ENCODE peak calls at places on chromosome 12, in four cellular contexts. One of them, this sample, is unnamed.

GRCh38 chr12:27048822-27049752 is 26.7 kb downstream of the MED21 start:
- DNase-seq in astrocyte of the cerebellum: peak
- DNase-seq in fibroblast of the aortic adventitia: peak
- DNase-seq in activated CD8-positive, alpha-beta T cell treated with anti-CD3 and anti-CD28 coated beads, Interleukin-2, amount 10 ng/mL, durations not matched to agents 7 days and 5 days: no peak
- DNase-seq in this sample: no peak

GRCh38 chr12:56374726-56375597 is 12.3 kb upstream of the APOF start:
- DNase-seq in astrocyte of the cerebellum: no peak
- DNase-seq in fibroblast of the aortic adventitia: no peak
- DNase-seq in activated CD8-positive, alpha-beta T cell treated with anti-CD3 and anti-CD28 coated beads, Interleukin-2, amount 10 ng/mL, durations not matched to agents 7 days and 5 days: no peak
- DNase-seq in this sample: no peak

GRCh38 chr12:47743311-47743860 is 15.3 kb downstream of the RAPGEF3 start:
- DNase-seq in astrocyte of the cerebellum: no peak
- DNase-seq in fibroblast of the aortic adventitia: no peak
- DNase-seq in activated CD8-positive, alpha-beta T cell treated with anti-CD3 and anti-CD28 coated beads, Interleukin-2, amount 10 ng/mL, durations not matched to agents 7 days and 5 days: no peak
- DNase-seq in this sample: no peak

GRCh38 chr12:112374166-112374740 is 8.0 kb downstream of the HECTD4 start:
- DNase-seq in astrocyte of the cerebellum: no peak
- DNase-seq in fibroblast of the aortic adventitia: no peak
- DNase-seq in activated CD8-positive, alpha-beta T cell treated with anti-CD3 and anti-CD28 coated beads, Interleukin-2, amount 10 ng/mL, durations not matched to agents 7 days and 5 days: no peak
- DNase-seq in this sample: no peak

GRCh38 chr12:2259368-2259767 is 206.6 kb downstream of the CACNA1C start:
- DNase-seq in astrocyte of the cerebellum: no peak
- DNase-seq in fibroblast of the aortic adventitia: no peak
- DNase-seq in activated CD8-positive, alpha-beta T cell treated with anti-CD3 and anti-CD28 coated beads, Interleukin-2, amount 10 ng/mL, durations not matched to agents 7 days and 5 days: no peak
- DNase-seq in this sample: no peak

GRCh38 chr12:131832393-131833231 is 4.4 kb downstream of the MMP17 start:
- DNase-seq in astrocyte of the cerebellum: no peak
- DNase-seq in fibroblast of the aortic adventitia: peak
- DNase-seq in activated CD8-positive, alpha-beta T cell treated with anti-CD3 and anti-CD28 coated beads, Interleukin-2, amount 10 ng/mL, durations not matched to agents 7 days and 5 days: no peak
- DNase-seq in this sample: no peak

GRCh38 chr12:105256921-105257320 is 20.9 kb upstream of the APPL2 start:
- DNase-seq in astrocyte of the cerebellum: peak
- DNase-seq in fibroblast of the aortic adventitia: peak
- DNase-seq in activated CD8-positive, alpha-beta T cell treated with anti-CD3 and anti-CD28 coated beads, Interleukin-2, amount 10 ng/mL, durations not matched to agents 7 days and 5 days: no peak
- DNase-seq in this sample: no peak

GRCh38 chr12:46133751-46134150 is 135.1 kb downstream of the SLC38A1 start:
- DNase-seq in astrocyte of the cerebellum: no peak
- DNase-seq in fibroblast of the aortic adventitia: peak
- DNase-seq in activated CD8-positive, alpha-beta T cell treated with anti-CD3 and anti-CD28 coated beads, Interleukin-2, amount 10 ng/mL, durations not matched to agents 7 days and 5 days: no peak
- DNase-seq in this sample: no peak

GRCh38 chr12:44589697-44590096 is 286.4 kb downstream of the NELL2 start:
- DNase-seq in astrocyte of the cerebellum: no peak
- DNase-seq in fibroblast of the aortic adventitia: no peak
- DNase-seq in activated CD8-positive, alpha-beta T cell treated with anti-CD3 and anti-CD28 coated beads, Interleukin-2, amount 10 ng/mL, durations not matched to agents 7 days and 5 days: no peak
- DNase-seq in this sample: no peak

GRCh38 chr12:98228619-98229538 is 286.5 kb upstream of the TMPO start:
- DNase-seq in astrocyte of the cerebellum: no peak
- DNase-seq in fibroblast of the aortic adventitia: no peak
- DNase-seq in activated CD8-positive, alpha-beta T cell treated with anti-CD3 and anti-CD28 coated beads, Interleukin-2, amount 10 ng/mL, durations not matched to agents 7 days and 5 days: no peak
- DNase-seq in this sample: no peak

GRCh38 chr12:124661382-124661781 is 94.0 kb upstream of the NCOR2 start:
- DNase-seq in astrocyte of the cerebellum: no peak
- DNase-seq in fibroblast of the aortic adventitia: no peak
- DNase-seq in activated CD8-positive, alpha-beta T cell treated with anti-CD3 and anti-CD28 coated beads, Interleukin-2, amount 10 ng/mL, durations not matched to agents 7 days and 5 days: no peak
- DNase-seq in this sample: no peak

GRCh38 chr12:49389092-49389703 is 21.9 kb downstream of the SPATS2 start:
- DNase-seq in astrocyte of the cerebellum: no peak
- DNase-seq in fibroblast of the aortic adventitia: no peak
- DNase-seq in activated CD8-positive, alpha-beta T cell treated with anti-CD3 and anti-CD28 coated beads, Interleukin-2, amount 10 ng/mL, durations not matched to agents 7 days and 5 days: peak
- DNase-seq in this sample: no peak

GRCh38 chr12:18837025-18837424 is 99.1 kb downstream of the CAPZA3 start:
- DNase-seq in astrocyte of the cerebellum: no peak
- DNase-seq in fibroblast of the aortic adventitia: peak
- DNase-seq in activated CD8-positive, alpha-beta T cell treated with anti-CD3 and anti-CD28 coated beads, Interleukin-2, amount 10 ng/mL, durations not matched to agents 7 days and 5 days: no peak
- DNase-seq in this sample: no peak

GRCh38 chr12:26319511-26319910 is 124.1 kb downstream of the SSPN start:
- DNase-seq in astrocyte of the cerebellum: peak
- DNase-seq in fibroblast of the aortic adventitia: peak
- DNase-seq in activated CD8-positive, alpha-beta T cell treated with anti-CD3 and anti-CD28 coated beads, Interleukin-2, amount 10 ng/mL, durations not matched to agents 7 days and 5 days: no peak
- DNase-seq in this sample: no peak

GRCh38 chr12:103249614-103250013 is 246.2 kb downstream of the C12orf42 start:
- DNase-seq in astrocyte of the cerebellum: no peak
- DNase-seq in fibroblast of the aortic adventitia: no peak
- DNase-seq in activated CD8-positive, alpha-beta T cell treated with anti-CD3 and anti-CD28 coated beads, Interleukin-2, amount 10 ng/mL, durations not matched to agents 7 days and 5 days: no peak
- DNase-seq in this sample: no peak

GRCh38 chr12:93520454-93520853 is 52.0 kb upstream of the SOCS2 start:
- DNase-seq in astrocyte of the cerebellum: no peak
- DNase-seq in fibroblast of the aortic adventitia: no peak
- DNase-seq in activated CD8-positive, alpha-beta T cell treated with anti-CD3 and anti-CD28 coated beads, Interleukin-2, amount 10 ng/mL, durations not matched to agents 7 days and 5 days: no peak
- DNase-seq in this sample: no peak

GRCh38 chr12:107610030-107610859 is 75.4 kb upstream of the PWP1 start:
- DNase-seq in astrocyte of the cerebellum: peak
- DNase-seq in fibroblast of the aortic adventitia: peak
- DNase-seq in activated CD8-positive, alpha-beta T cell treated with anti-CD3 and anti-CD28 coated beads, Interleukin-2, amount 10 ng/mL, durations not matched to agents 7 days and 5 days: peak
- DNase-seq in this sample: no peak

GRCh38 chr12:102440109-102440405 is 40.3 kb downstream of the IGF1 start:
- DNase-seq in astrocyte of the cerebellum: no peak
- DNase-seq in fibroblast of the aortic adventitia: no peak
- DNase-seq in activated CD8-positive, alpha-beta T cell treated with anti-CD3 and anti-CD28 coated beads, Interleukin-2, amount 10 ng/mL, durations not matched to agents 7 days and 5 days: no peak
- DNase-seq in this sample: no peak

GRCh38 chr12:11059784-11060183 is 2.3 kb downstream of the TAS2R46 start:
- DNase-seq in astrocyte of the cerebellum: no peak
- DNase-seq in fibroblast of the aortic adventitia: no peak
- DNase-seq in activated CD8-positive, alpha-beta T cell treated with anti-CD3 and anti-CD28 coated beads, Interleukin-2, amount 10 ng/mL, durations not matched to agents 7 days and 5 days: no peak
- DNase-seq in this sample: no peak

GRCh38 chr12:19613051-19613535 is 173.8 kb downstream of the AEBP2 start:
- DNase-seq in astrocyte of the cerebellum: no peak
- DNase-seq in fibroblast of the aortic adventitia: no peak
- DNase-seq in activated CD8-positive, alpha-beta T cell treated with anti-CD3 and anti-CD28 coated beads, Interleukin-2, amount 10 ng/mL, durations not matched to agents 7 days and 5 days: no peak
- DNase-seq in this sample: no peak

GRCh38 chr12:107461222-107461980 is 224.2 kb upstream of the PWP1 start:
- DNase-seq in astrocyte of the cerebellum: peak
- DNase-seq in fibroblast of the aortic adventitia: peak
- DNase-seq in activated CD8-positive, alpha-beta T cell treated with anti-CD3 and anti-CD28 coated beads, Interleukin-2, amount 10 ng/mL, durations not matched to agents 7 days and 5 days: no peak
- DNase-seq in this sample: no peak

This sample was measured in HCT116.